ENCODE peak calls at places on chromosomes 7 and 10, in six cellular contexts. O, X, H, B, W and M are unnamed samples.

GRCh38 chr10:69819713-69820506 is 18.2 kb downstream of the COL13A1 start:
- DNase-seq in O (no peak), X (no peak), H (no peak), B (no peak), W (no peak), M (no peak)

GRCh38 chr7:84139986-84140729 is 54.4 kb downstream of the SEMA3A start:
- DNase-seq in O (no peak), X (no peak), H (no peak), B (no peak), W (no peak), M (no peak)

GRCh38 chr10:16870331-16870730 is 53.1 kb upstream of the RSU1 start:
- DNase-seq in O (no peak), X (no peak), H (no peak), B (no peak), W (no peak), M (no peak)

GRCh38 chr10:72511414-72511813 is 114.5 kb downstream of the MICU1 start:
- DNase-seq in O (no peak), X (no peak), H (no peak), B (no peak), W (no peak), M (no peak)

GRCh38 chr10:17200035-17200884 is 1.2 kb downstream of the TRDMT1 start:
- DNase-seq in O (no peak), X (no peak), H (no peak), B (no peak), W (no peak), M (no peak)

GRCh38 chr7:112550468-112551060 is 69.8 kb downstream of the LSMEM1 start:
- DNase-seq in O (peak; percentile 25), X (peak; percentile 45), H (peak; percentile 44), B (peak; percentile 40), W (no peak), M (no peak)

GRCh38 chr7:143223784-143224183 is 1.9 kb downstream of the TAS2R40 start:
- DNase-seq in O (no peak), X (peak; percentile 74), H (no peak), B (no peak), W (no peak), M (no peak)

GRCh38 chr10:102537367-102537766 is 33.6 kb downstream of the SUFU start:
- DNase-seq in O (no peak), X (no peak), H (no peak), B (no peak), W (no peak), M (no peak)

GRCh38 chr7:6183006-6183405 is 89.4 kb downstream of the CYTH3 start:
- DNase-seq in O (no peak), X (no peak), H (no peak), B (no peak), W (no peak), M (no peak)

GRCh38 chr10:11170993-11171416 is 153.3 kb downstream of the CELF2 start:
- DNase-seq in O (no peak), X (no peak), H (no peak), B (no peak), W (no peak), M (no peak)

GRCh38 chr10:88843171-88843570 is 8.5 kb downstream of the ANKRD22 start:
- DNase-seq in O (no peak), X (no peak), H (no peak), B (no peak), W (no peak), M (no peak)

GRCh38 chr10:71611131-71611530 is 108.4 kb downstream of the C10orf105 start:
- DNase-seq in O (no peak), X (no peak), H (no peak), B (no peak), W (no peak), M (no peak)

GRCh38 chr10:91409869-91410637 is at the start of gene HECTD2:
- DNase-seq in O (peak; percentile 87), X (peak; percentile 81), H (peak; percentile 39), B (peak; percentile 76), W (no peak), M (peak; percentile 84)

GRCh38 chr10:63547628-63548356 is 26.6 kb downstream of the REEP3 start:
- DNase-seq in O (no peak), X (no peak), H (peak; percentile 94), B (no peak), W (no peak), M (no peak)

GRCh38 chr10:13987472-13987871 is 343.3 kb downstream of the FRMD4A start:
- DNase-seq in O (no peak), X (no peak), H (no peak), B (no peak), W (no peak), M (no peak)